ENCODE peak calls at places on chromosomes 1 and 21, in eight cellular contexts. N is esophagus squamous epithelium; K is breast epithelium; B is fibroblast of lung; V is DND-41; J is IMR-90; Z is CD8-positive, alpha-beta memory T cell; C is left lung. P is an unnamed sample. For H3K4me1, the result is how much of the 10 kb centered on the place peaks cover.

GRCh38 chr1:24915819-24916602 is 14.1 kb downstream of the RUNX3 start:
- DNase-seq in N (no peak), K (no peak), B (no peak), V (no peak), J (no peak), Z (no peak), C (no peak), P (no peak)

GRCh38 chr1:201191723-201192477 is 1.3 kb downstream of the IGFN1 start:
- DNase-seq in N (no peak), K (no peak), B (peak), V (no peak), J (peak), Z (no peak), C (no peak), P (no peak)

GRCh38 chr21:36159356-36159921 is 2.8 kb downstream of the DOP1B start:
- DNase-seq in N (no peak), K (no peak), B (no peak), V (no peak), J (no peak), Z (no peak), C (no peak), P (no peak)

GRCh38 chr1:78038491-78038939 is 7.3 kb upstream of the GIPC2 start:
- DNase-seq in N (no peak), K (no peak), B (peak), V (no peak), J (peak), Z (no peak), C (no peak), P (no peak)

GRCh38 chr1:90246069-90246468 is 251.2 kb downstream of the ZNF326 start:
- DNase-seq in N (no peak), K (no peak), B (no peak), V (no peak), J (no peak), Z (no peak), C (no peak), P (no peak)

GRCh38 chr21:45405271-45405818 is 380 bp downstream of the COL18A1 start:
- DNase-seq in N (no peak), K (no peak), B (no peak), V (no peak), J (peak), Z (no peak), C (no peak), P (no peak)

GRCh38 chr1:239232921-239233320 is 153.4 kb upstream of the CHRM3 start:
- DNase-seq in N (no peak), K (no peak), B (no peak), V (no peak), J (no peak), Z (no peak), C (no peak), P (no peak)

GRCh38 chr21:45439171-45439872 is 34.4 kb downstream of the COL18A1 start:
- DNase-seq in N (no peak), K (peak), B (peak), V (peak), J (peak), Z (peak), C (peak), P (peak)

GRCh38 chr1:102085896-102086295 is 89.2 kb upstream of the OLFM3 start:
- DNase-seq in N (no peak), K (no peak), B (no peak), V (no peak), J (no peak), Z (no peak), C (no peak), P (no peak)

GRCh38 chr1:72365693-72366092 is 83.4 kb upstream of the NEGR1 start:
- DNase-seq in N (no peak), K (no peak), B (no peak), V (no peak), J (no peak), Z (no peak), C (no peak), P (no peak)

GRCh38 chr21:31888936-31889371 is 16.1 kb downstream of the HUNK start:
- DNase-seq in N (no peak), K (peak), B (no peak), V (no peak), J (no peak), Z (no peak), C (no peak), P (no peak)

GRCh38 chr1:204443871-204444581 is 32.4 kb upstream of the PPP1R15B start:
- DNase-seq in N (no peak), K (no peak), B (no peak), V (no peak), J (no peak), Z (no peak), C (no peak), P (no peak)

GRCh38 chr1:227621211-227621610 is 57.9 kb downstream of the ZNF678 start:
- DNase-seq in N (no peak), K (no peak), B (no peak), V (no peak), J (no peak), Z (no peak), C (no peak), P (no peak)

GRCh38 chr21:18832950-18833349 is 429.4 kb upstream of the TMPRSS15 start:
- DNase-seq in N (no peak), K (no peak), B (peak), V (no peak), J (no peak), Z (no peak), C (no peak), P (no peak)

GRCh38 chr1:205243355-205244191 is 15.8 kb downstream of the TMCC2 start:
- DNase-seq in N (no peak), K (no peak), B (no peak), V (no peak), J (no peak), Z (no peak), C (no peak), P (no peak)

GRCh38 chr21:45534591-45535331 is 7.5 kb downstream of the SLC19A1 start:
- DNase-seq in N (no peak), K (no peak), B (peak), V (no peak), J (no peak), Z (no peak), C (peak), P (no peak)

GRCh38 chr1:63101336-63101735 is 221.0 kb upstream of the FOXD3 start:
- DNase-seq in N (no peak), K (no peak), B (no peak), V (no peak), J (no peak), Z (no peak), C (no peak), P (no peak)

GRCh38 chr21:38341546-38342012 is 84.8 kb downstream of the KCNJ15 start:
- DNase-seq in N (no peak), K (no peak), B (no peak), V (no peak), J (no peak), Z (no peak), C (no peak), P (no peak)

GRCh38 chr1:183655562-183656075 is 2.5 kb upstream of the APOBEC4 start:
- DNase-seq in N (no peak), K (peak), B (peak), V (peak), J (peak), Z (peak), C (peak), P (peak)

GRCh38 chr1:199955235-199955634 is 72.3 kb upstream of the NR5A2 start:
- DNase-seq in N (no peak), K (no peak), B (no peak), V (no peak), J (no peak), Z (no peak), C (no peak), P (no peak)

GRCh38 chr1:2896824-2897223 is 95.3 kb upstream of the TTC34 start:
- DNase-seq in N (no peak), K (no peak), B (no peak), V (no peak), J (no peak), Z (no peak), C (no peak), P (no peak)

GRCh38 chr21:42760977-42761751 is 107.7 kb downstream of the PDE9A start:
- DNase-seq in N (no peak), K (no peak), B (no peak), V (no peak), J (no peak), Z (no peak), C (no peak), P (no peak)

GRCh38 chr1:163914785-163915413 is 593.1 kb downstream of the NUF2 start:
- DNase-seq in N (no peak), K (no peak), B (no peak), V (no peak), J (no peak), Z (no peak), C (no peak), P (no peak)

GRCh38 chr1:180909005-180909414 is 3.7 kb upstream of the KIAA1614 start:
- DNase-seq in N (no peak), K (no peak), B (no peak), V (peak), J (no peak), Z (no peak), C (no peak), P (no peak)

GRCh38 chr1:82778612-82779011 is 977.9 kb downstream of the ADGRL2 start:
- DNase-seq in N (no peak), K (no peak), B (no peak), V (no peak), J (no peak), Z (no peak), C (no peak), P (no peak)

GRCh38 chr1:206728588-206728987 is 42.0 kb upstream of the IL19 start:
- DNase-seq in N (no peak), K (no peak), B (no peak), V (no peak), J (no peak), Z (no peak), C (no peak), P (no peak)

GRCh38 chr1:180916012-180916770 is 3.5 kb downstream of the KIAA1614 start:
- DNase-seq in N (no peak), K (no peak), B (no peak), V (no peak), J (no peak), Z (no peak), C (no peak), P (no peak)

GRCh38 chr1:11337536-11338350 is 64.7 kb downstream of the UBIAD1 start:
- DNase-seq in N (no peak), K (no peak), B (peak), V (peak), J (no peak), Z (peak), C (no peak), P (peak)

GRCh38 chr1:47524272-47524671 is 86.4 kb downstream of the FOXD2 start:
- DNase-seq in N (no peak), K (no peak), B (no peak), V (no peak), J (no peak), Z (no peak), C (no peak), P (no peak)

GRCh38 chr1:17520041-17520440 is 19.5 kb upstream of the ARHGEF10L start:
- DNase-seq in N (no peak), K (peak), B (no peak), V (no peak), J (no peak), Z (no peak), C (peak), P (no peak)

GRCh38 chr1:160085686-160086089 is 4.3 kb downstream of the KCNJ9 start:
- DNase-seq in N (no peak), K (peak), B (peak), V (peak), J (peak), Z (peak), C (peak), P (peak)

GRCh38 chr1:183810756-183811155 is 5.8 kb downstream of the RGL1 start:
- DNase-seq in N (no peak), K (no peak), B (no peak), V (no peak), J (no peak), Z (no peak), C (no peak), P (no peak)

GRCh38 chr1:94286864-94287437 is 49.6 kb upstream of the ARHGAP29 start:
- DNase-seq in N (no peak), K (no peak), B (no peak), V (no peak), J (no peak), Z (no peak), C (no peak), P (no peak)

GRCh38 chr21:14543983-14544382 is 2.1 kb downstream of the SAMSN1 start:
- DNase-seq in N (no peak), K (no peak), B (no peak), V (no peak), J (no peak), Z (no peak), C (no peak), P (no peak)

GRCh38 chr1:76901158-76901767 is 34.0 kb downstream of the ST6GALNAC5 start:
- DNase-seq in N (no peak), K (no peak), B (peak), V (peak), J (peak), Z (peak), C (no peak), P (no peak)

GRCh38 chr1:56967900-56968832 is 2.4 kb upstream of the C8B start:
- DNase-seq in N (no peak), K (no peak), B (peak), V (no peak), J (peak), Z (no peak), C (no peak), P (no peak)

GRCh38 chr1:67815303-67816095 is 17.8 kb downstream of the GNG12 start:
- DNase-seq in N (no peak), K (peak), B (no peak), V (no peak), J (no peak), Z (no peak), C (no peak), P (no peak)
- H3K4me1 ChIP-seq in N (half or more), K (under half), B (under half), V (under half), J (under half), Z (under half), C (under half), P (under half)

GRCh38 chr1:168481586-168481985 is 62.2 kb downstream of the XCL2 start:
- DNase-seq in N (no peak), K (no peak), B (no peak), V (no peak), J (no peak), Z (no peak), C (no peak), P (no peak)

GRCh38 chr1:168483531-168483930 is 60.3 kb downstream of the XCL2 start:
- DNase-seq in N (no peak), K (no peak), B (peak), V (no peak), J (peak), Z (no peak), C (no peak), P (no peak)

GRCh38 chr1:168482106-168482505 is 61.7 kb downstream of the XCL2 start:
- DNase-seq in N (no peak), K (no peak), B (no peak), V (no peak), J (no peak), Z (no peak), C (no peak), P (no peak)

GRCh38 chr1:168484083-168484482 is 59.7 kb downstream of the XCL2 start:
- DNase-seq in N (no peak), K (no peak), B (no peak), V (no peak), J (no peak), Z (no peak), C (no peak), P (no peak)

DNA sequence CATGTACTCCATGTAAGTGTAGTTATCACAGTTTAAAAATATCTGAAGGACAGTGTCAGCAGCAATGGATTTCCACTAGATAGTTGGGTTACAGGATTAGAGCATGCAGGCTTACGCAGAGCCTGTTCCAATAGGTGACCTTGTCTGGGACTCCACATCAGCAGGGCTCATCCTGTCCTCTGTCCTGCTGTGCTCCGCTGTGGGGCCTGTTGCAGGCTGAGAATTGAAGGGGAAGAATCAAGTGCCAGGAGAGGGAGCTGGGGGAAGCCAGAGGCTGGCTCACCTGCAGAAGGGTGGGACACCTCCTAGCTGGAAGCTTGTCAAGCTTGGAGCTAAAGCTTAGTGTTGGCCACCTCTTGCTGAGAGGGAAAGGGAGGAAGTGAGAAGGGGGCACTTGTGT is 62.8 kb downstream of the XCL2 start:
- DNase-seq in N (no peak), K (no peak), B (no peak), V (no peak), J (no peak), Z (no peak), C (no peak), P (no peak)
- H3K4me1 ChIP-seq in N (under half), K (under half), B (under half), V (under half), J (under half), Z (under half), C (under half), P (half or more)

GRCh38 chr1:61609040-61609439 is 115.9 kb downstream of the TM2D1 start:
- DNase-seq in N (no peak), K (no peak), B (no peak), V (no peak), J (no peak), Z (no peak), C (no peak), P (no peak)
- H3K4me1 ChIP-seq in N (half or more), K (under half), B (under half), V (under half), J (under half), Z (under half), C (under half), P (under half)

GRCh38 chr1:20010016-20010415 is 30.6 kb upstream of the PLA2G2A start:
- DNase-seq in N (no peak), K (no peak), B (no peak), V (no peak), J (no peak), Z (no peak), C (no peak), P (no peak)
- H3K4me1 ChIP-seq in N (under half), K (under half), B (under half), V (under half), J (under half), Z (under half), C (under half), P (under half)

GRCh38 chr1:42324398-42325013 is 10.5 kb downstream of the FOXJ3 start:
- DNase-seq in N (no peak), K (no peak), B (no peak), V (no peak), J (no peak), Z (no peak), C (no peak), P (no peak)

GRCh38 chr1:42320689-42321088 is 14.3 kb downstream of the FOXJ3 start:
- DNase-seq in N (no peak), K (no peak), B (no peak), V (no peak), J (no peak), Z (no peak), C (no peak), P (no peak)

GRCh38 chr1:42323551-42323950 is 11.5 kb downstream of the FOXJ3 start:
- DNase-seq in N (no peak), K (no peak), B (no peak), V (no peak), J (no peak), Z (no peak), C (no peak), P (no peak)

GRCh38 chr1:42321731-42322130 is 13.3 kb downstream of the FOXJ3 start:
- DNase-seq in N (no peak), K (no peak), B (no peak), V (no peak), J (no peak), Z (no peak), C (no peak), P (no peak)

DNA sequence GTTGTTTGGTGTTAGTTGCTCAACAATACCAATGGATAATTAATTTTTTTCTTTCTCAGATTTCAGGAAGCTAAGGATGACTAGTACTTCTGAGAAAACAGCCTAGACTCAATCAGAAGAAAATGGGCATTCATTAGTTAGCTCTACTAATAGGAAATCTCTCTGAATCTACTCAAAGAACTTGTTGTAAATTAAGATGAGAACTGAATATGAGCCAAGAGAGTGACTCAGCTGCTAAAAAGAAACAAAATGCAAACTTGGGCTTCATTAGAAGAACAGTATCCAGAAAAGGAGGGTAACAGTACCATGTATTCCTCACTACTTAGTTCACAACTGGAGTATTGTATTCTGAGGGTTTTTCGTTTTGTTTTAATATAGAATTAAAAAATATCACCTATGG is 12.5 kb downstream of the FOXJ3 start:
- DNase-seq in N (no peak), K (no peak), B (peak), V (no peak), J (peak), Z (no peak), C (no peak), P (no peak)
- H3K4me1 ChIP-seq in N (half or more), K (under half), B (under half), V (under half), J (under half), Z (half or more), C (half or more), P (half or more)

GRCh38 chr1:8409107-8409506 is 91.2 kb downstream of the SLC45A1 start:
- DNase-seq in N (no peak), K (no peak), B (peak), V (no peak), J (peak), Z (no peak), C (no peak), P (no peak)
- H3K4me1 ChIP-seq in N (half or more), K (under half), B (half or more), V (under half), J (under half), Z (half or more), C (half or more), P (under half)

P was measured in CD8-positive, alpha-beta T cell.